ENCODE peak calls at places on chromosomes 7 and 10, in eight cellular contexts. J, K, Y, R, H, A, Z and L are unnamed samples.

GRCh38 chr7:142859829-142860228 is 5.0 kb downstream of the EPHB6 start:
- DNase-seq in J (no peak), Y (no peak), H (peak), Z (no peak), R (no peak), K (no peak), A (no peak), L (no peak)

GRCh38 chr7:55252386-55252785 is 112.8 kb upstream of the LANCL2 start:
- DNase-seq in R (no peak), Z (no peak), K (no peak), A (no peak), H (no peak), J (no peak), Y (no peak), L (no peak)

GRCh38 chr10:118343115-118343514 is 991 bp upstream of the FAM204A start:
- DNase-seq in H (peak), Z (no peak), K (no peak), J (no peak), A (no peak), R (no peak), Y (peak), L (no peak)

GRCh38 chr7:99693427-99694200 is 13.8 kb upstream of the CYP3A5 start:
- DNase-seq in R (peak), J (no peak), Y (no peak), K (no peak), H (peak), Z (peak), A (peak), L (no peak)

GRCh38 chr7:35624299-35625186 is 70.4 kb downstream of the HERPUD2 start:
- DNase-seq in R (no peak), Y (peak), Z (peak), K (no peak), A (no peak), H (peak), J (no peak), L (no peak)

GRCh38 chr10:62810131-62810530 is 5.6 kb downstream of the ADO start:
- DNase-seq in Y (no peak), K (no peak), Z (no peak), R (no peak), A (no peak), J (no peak), H (no peak), L (no peak)

GRCh38 chr10:87658383-87658795 is 1.3 kb upstream of the PAPSS2 start:
- DNase-seq in R (no peak), Y (no peak), K (no peak), A (no peak), H (peak), Z (no peak), J (no peak), L (no peak)

GRCh38 chr7:137873524-137873923 is 26.8 kb upstream of the DGKI start:
- DNase-seq in J (no peak), R (no peak), A (no peak), Z (peak), Y (no peak), H (no peak), K (no peak), L (no peak)

GRCh38 chr7:130491841-130492518 is at the start of gene MEST:
- DNase-seq in K (no peak), A (no peak), R (no peak), J (peak), H (peak), Y (no peak), Z (peak), L (no peak)

GRCh38 chr7:141113131-141113530 is 39.3 kb downstream of the TMEM178B start:
- DNase-seq in Z (no peak), J (no peak), Y (no peak), K (no peak), R (no peak), H (no peak), A (no peak), L (no peak)

GRCh38 chr10:13659887-13660544 is 73.3 kb downstream of the PRPF18 start:
- DNase-seq in J (peak), K (peak), H (peak), R (peak), Y (peak), A (peak), Z (peak), L (peak)

GRCh38 chr7:101501351-101501750 is 127.7 kb downstream of the MYL10 start:
- DNase-seq in A (no peak), Z (no peak), J (no peak), H (no peak), Y (no peak), K (no peak), R (no peak), L (no peak)

GRCh38 chr10:14487511-14487909 is 156.8 kb upstream of the FRMD4A start:
- DNase-seq in R (no peak), A (no peak), Y (no peak), J (no peak), Z (no peak), H (no peak), K (no peak), L (no peak)

GRCh38 chr10:79057481-79058275 is 11.1 kb upstream of the ZMIZ1 start:
- DNase-seq in J (peak), A (no peak), K (peak), H (no peak), Z (peak), Y (no peak), R (peak), L (no peak)

GRCh38 chr7:44285561-44285960 is 39.8 kb downstream of the CAMK2B start:
- DNase-seq in H (no peak), Y (no peak), R (no peak), Z (no peak), K (no peak), J (peak), A (peak), L (no peak)

GRCh38 chr10:49448924-49449323 is 53.0 kb upstream of the DRGX start:
- DNase-seq in A (no peak), J (no peak), K (no peak), Z (no peak), R (no peak), H (peak), Y (no peak), L (no peak)

GRCh38 chr7:1848013-1848640 is 178.1 kb downstream of the ELFN1 start:
- DNase-seq in R (no peak), J (peak), A (no peak), K (peak), Z (no peak), Y (no peak), H (no peak), L (no peak)

GRCh38 chr10:69438531-69439349 is 12.5 kb upstream of the TSPAN15 start:
- DNase-seq in A (no peak), J (peak), Y (peak), Z (no peak), R (no peak), H (peak), K (no peak), L (no peak)

GRCh38 chr10:12391191-12391590 is 41.8 kb downstream of the CAMK1D start:
- DNase-seq in A (no peak), J (no peak), Z (no peak), Y (no peak), K (no peak), R (no peak), H (no peak), L (no peak)

GRCh38 chr10:124338276-124338915 is 80.3 kb downstream of the OAT start:
- DNase-seq in K (peak), H (no peak), R (no peak), Y (no peak), Z (no peak), J (no peak), A (no peak), L (no peak)

GRCh38 chr10:114033566-114033965 is 10.1 kb upstream of the ADRB1 start:
- DNase-seq in J (no peak), Z (no peak), R (no peak), Y (no peak), A (no peak), K (no peak), H (peak), L (no peak)

GRCh38 chr7:47521816-47522561 is 59.9 kb downstream of the TNS3 start:
- DNase-seq in A (no peak), Z (no peak), R (no peak), Y (no peak), K (no peak), J (no peak), H (no peak), L (no peak)

GRCh38 chr7:149284343-149284742 is 22.3 kb downstream of the ZNF783 start:
- DNase-seq in A (no peak), K (no peak), Z (peak), J (no peak), R (no peak), Y (no peak), H (peak), L (no peak)

GRCh38 chr10:79445217-79445707 is at the start of gene ZCCHC24:
- DNase-seq in K (peak), A (no peak), Y (peak), H (peak), J (peak), Z (peak), R (peak), L (no peak)

GRCh38 chr7:101315336-101315735 is 6.3 kb downstream of the IFT22 start:
- DNase-seq in H (peak), Z (peak), J (no peak), A (no peak), R (peak), K (no peak), Y (peak), L (no peak)

DNA sequence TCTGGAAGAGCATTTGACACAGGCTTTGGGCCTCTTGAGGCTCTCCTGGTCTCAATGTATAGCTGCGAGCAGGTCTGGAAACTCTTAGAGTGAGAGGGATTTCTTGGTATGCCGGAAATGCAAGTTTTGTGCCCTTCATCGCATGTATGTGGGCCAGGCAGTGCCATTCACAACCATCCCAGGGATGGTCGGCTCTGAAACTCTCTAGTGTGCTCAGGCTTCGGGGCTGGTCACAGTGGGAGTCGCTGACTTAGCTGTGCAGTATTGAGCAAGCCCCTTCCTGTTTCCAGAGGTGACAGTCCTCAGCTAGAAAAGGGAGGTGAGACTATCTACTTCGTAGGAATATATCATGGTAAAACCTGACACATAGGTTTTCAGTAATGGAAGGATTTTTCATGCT is 2.0 kb upstream of the AOAH start:
- DNase-seq in Z (peak), Y (no peak), H (no peak), J (no peak), R (no peak), A (no peak), K (no peak), L (no peak)
- TF ChIP-seq CTCF in Z (no peak), Y (no peak), H (no peak), J (no peak), R (no peak), A (no peak), K (no peak), L (no peak)

DNA sequence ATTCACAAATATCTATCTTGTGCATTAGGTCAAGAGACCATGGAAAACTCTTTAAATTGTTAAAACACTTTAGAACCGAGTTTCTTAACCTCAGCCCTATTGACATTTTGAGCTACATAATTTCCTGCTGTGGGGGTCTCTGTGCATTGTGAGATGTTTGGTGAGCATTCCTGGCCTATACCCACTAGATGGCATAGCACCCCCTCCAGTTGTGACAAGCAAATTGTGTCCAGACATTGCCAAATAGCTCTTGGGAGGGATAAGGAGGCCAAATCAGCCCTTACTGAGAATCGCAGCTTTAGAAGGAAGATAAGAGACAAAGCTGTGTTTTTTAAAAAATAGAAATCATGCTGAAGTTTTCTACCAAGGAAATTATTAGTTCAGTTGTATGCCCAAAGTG is 1158.5 kb upstream of the C7orf33 start:
- DNase-seq in A (no peak), Z (no peak), J (no peak), H (no peak), K (no peak), R (no peak), Y (no peak), L (no peak)
- TF ChIP-seq CTCF in A (peak), Z (no peak), J (no peak), H (no peak), K (no peak), R (no peak), Y (no peak), L (no peak)

DNA sequence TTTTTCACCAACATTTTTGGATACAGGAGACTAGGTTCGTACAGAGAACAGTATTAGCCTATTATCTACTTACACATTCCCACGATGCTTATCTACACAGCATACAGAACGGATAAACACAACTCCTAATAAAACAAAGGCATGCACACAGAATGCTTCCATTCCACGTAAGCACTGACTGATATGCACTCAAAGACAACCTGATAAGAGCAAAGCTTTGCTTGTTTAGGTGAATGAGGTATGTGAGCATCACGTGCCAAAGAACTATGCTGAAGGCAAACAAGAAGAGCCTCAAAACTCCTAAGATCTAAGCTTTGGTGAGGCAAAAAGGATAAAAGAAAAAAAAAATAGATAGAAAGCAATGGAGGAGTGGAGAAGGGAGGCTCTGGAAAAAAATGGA is 413.5 kb upstream of the LRRN3 start:
- DNase-seq in R (no peak), Y (no peak), A (no peak), J (no peak), Z (no peak), H (no peak), K (no peak), L (no peak)
- TF ChIP-seq CTCF in R (no peak), Y (no peak), A (no peak), J (no peak), Z (no peak), H (no peak), K (no peak), L (no peak)

DNA sequence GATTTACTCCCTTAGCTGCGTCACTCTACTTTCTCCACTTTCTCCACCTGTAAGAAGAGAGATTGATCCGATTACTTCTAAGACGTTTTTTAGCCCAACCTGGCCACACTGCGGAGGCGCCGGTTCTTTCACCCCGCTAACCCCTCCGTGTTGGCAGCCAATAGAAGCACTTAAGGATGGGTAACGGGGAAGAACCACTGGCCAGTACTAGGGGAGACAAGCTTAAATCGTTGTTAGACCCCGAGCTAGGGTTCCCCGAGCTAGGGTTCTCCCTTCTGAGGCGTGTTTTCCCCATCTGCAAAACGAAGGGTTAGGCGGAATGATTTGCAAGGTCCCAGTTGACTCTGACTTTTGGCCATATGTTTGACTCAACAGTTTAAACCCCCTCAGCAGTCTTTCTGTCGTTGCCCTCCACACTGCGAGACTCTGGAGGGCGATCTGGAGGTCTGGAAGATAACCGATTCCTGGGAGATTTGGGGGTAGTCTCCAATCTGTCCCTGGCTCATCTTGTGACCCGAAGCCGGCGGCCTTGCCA is 644 bp downstream of the UMAD1 start:
- DNase-seq in R (peak), A (no peak), J (no peak), Z (no peak), H (peak), K (no peak), Y (peak), L (no peak)
- TF ChIP-seq CTCF in R (no peak), A (no peak), J (no peak), Z (no peak), H (no peak), K (no peak), Y (no peak), L (no peak)

GRCh38 chr10:117226813-117227451 is 14.0 kb upstream of the SLC18A2 start:
- DNase-seq in J (no peak), H (peak), Z (peak), R (peak), K (no peak), Y (peak), A (no peak), L (no peak)
- TF ChIP-seq CTCF in J (peak), H (peak), Z (peak), R (peak), K (no peak), Y (peak), A (no peak), L (no peak)